ENCODE peak calls at places on chromosomes 3 and 15, in ten cellular contexts. One of them, this sample, is unnamed.
A peak's percentile ranks its signal among the peaks of the same experiment; 100 is the strongest.

GRCh38 chr3:8954938-8955763 is 8.1 kb downstream of the RAD18 start:
- DNase-seq in left ventricle myocardium inferior: no peak
- DNase-seq in upper lobe of right lung: no peak
- DNase-seq in endodermal cell: no peak
- DNase-seq in IMR-90: peak; percentile 62
- DNase-seq in brain microvascular endothelial cell: peak; percentile 80
- DNase-seq in aorta: no peak
- DNase-seq in adrenal gland: no peak
- DNase-seq in cardiac muscle cell: peak; percentile 71
- DNase-seq in H1: no peak
- DNase-seq in this sample: no peak

GRCh38 chr15:78968114-78968513 is 23.3 kb upstream of the CTSH start:
- DNase-seq in adrenal gland: no peak
- DNase-seq in cardiac muscle cell: no peak
- DNase-seq in H1: no peak
- DNase-seq in upper lobe of right lung: no peak
- DNase-seq in brain microvascular endothelial cell: no peak
- DNase-seq in aorta: no peak
- DNase-seq in IMR-90: no peak
- DNase-seq in endodermal cell: no peak
- DNase-seq in left ventricle myocardium inferior: no peak
- DNase-seq in this sample: no peak

GRCh38 chr3:146539315-146539714 is 5.1 kb downstream of the PLSCR1 start:
- DNase-seq in cardiac muscle cell: no peak
- DNase-seq in H1: no peak
- DNase-seq in upper lobe of right lung: no peak
- DNase-seq in IMR-90: no peak
- DNase-seq in left ventricle myocardium inferior: no peak
- DNase-seq in adrenal gland: no peak
- DNase-seq in aorta: no peak
- DNase-seq in endodermal cell: no peak
- DNase-seq in brain microvascular endothelial cell: no peak
- DNase-seq in this sample: peak; percentile 17

GRCh38 chr3:134143828-134144390 is 106.8 kb downstream of the RYK start:
- DNase-seq in IMR-90: no peak
- DNase-seq in endodermal cell: no peak
- DNase-seq in aorta: no peak
- DNase-seq in cardiac muscle cell: no peak
- DNase-seq in brain microvascular endothelial cell: no peak
- DNase-seq in left ventricle myocardium inferior: no peak
- DNase-seq in H1: no peak
- DNase-seq in adrenal gland: no peak
- DNase-seq in upper lobe of right lung: no peak
- DNase-seq in this sample: no peak

GRCh38 chr3:184737641-184738518 is 26.0 kb upstream of the MAGEF1 start:
- DNase-seq in H1: peak; percentile 37
- DNase-seq in adrenal gland: peak; percentile 50
- DNase-seq in left ventricle myocardium inferior: no peak
- DNase-seq in IMR-90: peak; percentile 72
- DNase-seq in upper lobe of right lung: no peak
- DNase-seq in aorta: no peak
- DNase-seq in brain microvascular endothelial cell: peak; percentile 77
- DNase-seq in cardiac muscle cell: peak; percentile 85
- DNase-seq in endodermal cell: peak; percentile 45
- DNase-seq in this sample: no peak

GRCh38 chr3:81425198-81425868 is 336.1 kb downstream of the GBE1 start:
- DNase-seq in aorta: no peak
- DNase-seq in brain microvascular endothelial cell: peak; percentile 31
- DNase-seq in H1: no peak
- DNase-seq in IMR-90: peak; percentile 1
- DNase-seq in upper lobe of right lung: no peak
- DNase-seq in cardiac muscle cell: peak; percentile 59
- DNase-seq in left ventricle myocardium inferior: no peak
- DNase-seq in adrenal gland: no peak
- DNase-seq in endodermal cell: peak; percentile 52
- DNase-seq in this sample: no peak

GRCh38 chr15:28260722-28261121 is 61.3 kb downstream of the HERC2 start:
- DNase-seq in IMR-90: no peak
- DNase-seq in endodermal cell: peak; percentile 58
- DNase-seq in H1: no peak
- DNase-seq in upper lobe of right lung: no peak
- DNase-seq in adrenal gland: no peak
- DNase-seq in left ventricle myocardium inferior: peak; percentile 52
- DNase-seq in aorta: no peak
- DNase-seq in brain microvascular endothelial cell: no peak
- DNase-seq in cardiac muscle cell: no peak
- DNase-seq in this sample: no peak

GRCh38 chr3:141227752-141228151 is 3.9 kb upstream of the PXYLP1 start:
- DNase-seq in upper lobe of right lung: no peak
- DNase-seq in cardiac muscle cell: peak; percentile 66
- DNase-seq in brain microvascular endothelial cell: peak; percentile 42
- DNase-seq in endodermal cell: no peak
- DNase-seq in left ventricle myocardium inferior: no peak
- DNase-seq in aorta: no peak
- DNase-seq in adrenal gland: no peak
- DNase-seq in IMR-90: peak; percentile 80
- DNase-seq in H1: no peak
- DNase-seq in this sample: no peak

DNA sequence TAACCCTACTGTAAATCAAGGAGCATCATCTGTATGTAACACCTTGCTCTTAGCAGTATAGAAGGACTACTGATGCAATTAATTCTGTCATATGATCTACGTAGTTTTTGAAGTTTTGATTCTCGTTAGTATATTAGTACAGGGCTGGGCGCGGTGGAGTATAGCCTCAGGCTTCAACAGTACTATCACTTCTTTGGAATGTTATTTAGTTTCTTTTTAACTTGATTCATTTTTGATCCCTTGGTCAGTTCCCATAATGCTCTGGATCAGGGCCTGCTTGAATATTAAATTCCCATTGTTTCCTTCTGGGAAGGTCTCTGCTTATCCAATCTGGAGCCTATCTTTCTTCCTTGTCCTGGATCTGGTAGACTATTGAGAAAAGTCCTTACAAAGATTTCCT is 23.9 kb upstream of the AP4E1 start:
- DNase-seq in IMR-90: peak; percentile 61
- DNase-seq in cardiac muscle cell: no peak
- DNase-seq in endodermal cell: no peak
- DNase-seq in left ventricle myocardium inferior: no peak
- DNase-seq in H1: no peak
- DNase-seq in upper lobe of right lung: no peak
- DNase-seq in aorta: no peak
- DNase-seq in brain microvascular endothelial cell: peak; percentile 25
- DNase-seq in adrenal gland: no peak
- DNase-seq in this sample: no peak
- H3K27ac ChIP-seq in IMR-90: no peak overlapping the region
- H3K27ac ChIP-seq in cardiac muscle cell: no peak overlapping the region
- H3K27ac ChIP-seq in endodermal cell: no peak overlapping the region
- H3K27ac ChIP-seq in left ventricle myocardium inferior: no peak overlapping the region
- H3K27ac ChIP-seq in H1: no peak overlapping the region
- H3K27ac ChIP-seq in upper lobe of right lung: peak overlapping the region; percentile 81
- H3K27ac ChIP-seq in aorta: no peak overlapping the region
- H3K27ac ChIP-seq in brain microvascular endothelial cell: peak overlapping the region; percentile 95
- H3K27ac ChIP-seq in adrenal gland: no peak overlapping the region
- H3K27ac ChIP-seq in this sample: peak overlapping the region; percentile 43

GRCh38 chr3:14131134-14131533 is 6.3 kb downstream of the TMEM43 start:
- DNase-seq in adrenal gland: no peak
- DNase-seq in brain microvascular endothelial cell: no peak
- DNase-seq in H1: no peak
- DNase-seq in left ventricle myocardium inferior: no peak
- DNase-seq in aorta: no peak
- DNase-seq in endodermal cell: no peak
- DNase-seq in upper lobe of right lung: no peak
- DNase-seq in IMR-90: no peak
- DNase-seq in cardiac muscle cell: no peak
- DNase-seq in this sample: no peak

GRCh38 chr3:14130707-14131106 is 5.9 kb downstream of the TMEM43 start:
- DNase-seq in adrenal gland: no peak
- DNase-seq in aorta: no peak
- DNase-seq in IMR-90: no peak
- DNase-seq in H1: no peak
- DNase-seq in brain microvascular endothelial cell: no peak
- DNase-seq in upper lobe of right lung: no peak
- DNase-seq in left ventricle myocardium inferior: no peak
- DNase-seq in cardiac muscle cell: no peak
- DNase-seq in endodermal cell: no peak
- DNase-seq in this sample: no peak

GRCh38 chr3:14132120-14132519 is 7.3 kb downstream of the TMEM43 start:
- DNase-seq in endodermal cell: no peak
- DNase-seq in upper lobe of right lung: no peak
- DNase-seq in aorta: no peak
- DNase-seq in H1: no peak
- DNase-seq in cardiac muscle cell: no peak
- DNase-seq in brain microvascular endothelial cell: no peak
- DNase-seq in IMR-90: no peak
- DNase-seq in left ventricle myocardium inferior: no peak
- DNase-seq in adrenal gland: no peak
- DNase-seq in this sample: no peak

GRCh38 chr3:14128724-14129123 is 3.9 kb downstream of the TMEM43 start:
- DNase-seq in upper lobe of right lung: no peak
- DNase-seq in cardiac muscle cell: no peak
- DNase-seq in aorta: no peak
- DNase-seq in adrenal gland: no peak
- DNase-seq in brain microvascular endothelial cell: no peak
- DNase-seq in H1: no peak
- DNase-seq in IMR-90: no peak
- DNase-seq in left ventricle myocardium inferior: no peak
- DNase-seq in endodermal cell: no peak
- DNase-seq in this sample: no peak

DNA sequence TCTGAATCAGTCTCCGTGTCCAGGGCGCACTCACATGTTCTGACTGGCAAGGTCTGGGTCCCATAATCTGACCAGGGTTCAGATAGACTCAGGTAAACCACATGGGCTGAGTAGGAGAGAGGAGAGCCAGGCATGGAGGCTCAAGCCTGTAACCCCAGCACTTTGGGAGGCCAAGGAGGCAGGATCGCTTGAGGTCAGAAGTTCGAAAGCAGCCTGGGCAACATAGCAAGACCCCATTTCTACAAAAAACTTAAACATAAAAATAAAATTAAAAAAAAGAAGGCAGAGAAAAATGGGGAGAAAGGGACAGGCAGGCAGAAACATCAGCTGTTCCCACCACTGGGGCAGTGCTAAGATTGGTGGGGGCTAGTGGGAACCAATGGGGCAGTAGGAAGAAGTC is 5.4 kb downstream of the TMEM43 start:
- DNase-seq in upper lobe of right lung: no peak
- DNase-seq in aorta: no peak
- DNase-seq in IMR-90: no peak
- DNase-seq in H1: no peak
- DNase-seq in adrenal gland: no peak
- DNase-seq in endodermal cell: no peak
- DNase-seq in left ventricle myocardium inferior: no peak
- DNase-seq in brain microvascular endothelial cell: no peak
- DNase-seq in cardiac muscle cell: no peak
- DNase-seq in this sample: no peak
- H3K36me3 ChIP-seq in upper lobe of right lung: peaks cover 60% of the 10 kb centered on the region
- H3K36me3 ChIP-seq in aorta: peaks cover 16% of the 10 kb centered on the region
- H3K36me3 ChIP-seq in IMR-90: peaks cover 69% of the 10 kb centered on the region
- H3K36me3 ChIP-seq in H1: peaks cover 22% of the 10 kb centered on the region
- H3K36me3 ChIP-seq in adrenal gland: peaks cover 60% of the 10 kb centered on the region
- H3K36me3 ChIP-seq in endodermal cell: peaks cover 83% of the 10 kb centered on the region
- H3K36me3 ChIP-seq in left ventricle myocardium inferior: peaks cover 77% of the 10 kb centered on the region
- H3K36me3 ChIP-seq in brain microvascular endothelial cell: peaks cover 64% of the 10 kb centered on the region
- H3K36me3 ChIP-seq in cardiac muscle cell: peaks cover 39% of the 10 kb centered on the region
- H3K36me3 ChIP-seq in this sample: no peaks in the 10 kb centered on the region

GRCh38 chr3:136728918-136729317 is 23.3 kb downstream of the STAG1 start:
- DNase-seq in endodermal cell: peak; percentile 58
- DNase-seq in adrenal gland: no peak
- DNase-seq in upper lobe of right lung: no peak
- DNase-seq in aorta: no peak
- DNase-seq in IMR-90: peak; percentile 67
- DNase-seq in brain microvascular endothelial cell: peak; percentile 78
- DNase-seq in cardiac muscle cell: peak; percentile 76
- DNase-seq in left ventricle myocardium inferior: no peak
- DNase-seq in H1: no peak
- DNase-seq in this sample: no peak
- H3K27ac ChIP-seq in endodermal cell: no peak overlapping the region
- H3K27ac ChIP-seq in adrenal gland: no peak overlapping the region
- H3K27ac ChIP-seq in upper lobe of right lung: no peak overlapping the region
- H3K27ac ChIP-seq in aorta: no peak overlapping the region
- H3K27ac ChIP-seq in IMR-90: peak overlapping the region; percentile 48
- H3K27ac ChIP-seq in brain microvascular endothelial cell: peak overlapping the region; percentile 39
- H3K27ac ChIP-seq in cardiac muscle cell: no peak overlapping the region
- H3K27ac ChIP-seq in left ventricle myocardium inferior: no peak overlapping the region
- H3K27ac ChIP-seq in H1: no peak overlapping the region
- H3K27ac ChIP-seq in this sample: peak overlapping the region; percentile 49

DNA sequence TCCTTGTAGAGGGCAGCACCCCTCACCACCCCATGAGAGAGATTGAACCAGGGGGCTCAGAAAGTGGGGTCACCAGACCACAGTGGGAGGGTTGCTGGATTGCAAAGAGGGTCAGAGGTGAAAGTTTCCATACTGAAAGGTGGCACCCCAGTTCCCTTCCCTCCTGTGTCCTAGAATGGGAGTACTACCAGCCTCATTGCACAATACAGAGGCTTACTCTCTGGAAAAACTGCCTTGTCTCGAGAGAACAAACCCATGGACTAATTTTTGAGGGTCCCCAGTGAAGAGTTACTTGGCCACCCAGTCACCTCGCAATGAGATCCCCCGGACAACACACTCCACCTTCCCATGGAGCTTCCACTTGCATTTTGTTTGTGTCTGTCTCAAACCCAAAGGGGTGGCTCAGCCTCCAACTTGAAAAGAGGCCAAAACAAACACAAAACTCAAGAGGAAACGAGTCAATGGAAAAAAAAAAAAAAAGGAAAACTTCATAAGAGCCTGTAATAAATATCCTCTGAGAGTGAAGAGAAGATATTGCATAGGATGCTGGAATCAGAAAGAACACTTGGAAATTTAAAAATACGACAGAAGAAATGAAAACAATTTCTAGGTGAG is 18.6 kb downstream of the MESP2 start:
- DNase-seq in left ventricle myocardium inferior: no peak
- DNase-seq in IMR-90: peak; percentile 70
- DNase-seq in adrenal gland: no peak
- DNase-seq in endodermal cell: no peak
- DNase-seq in aorta: no peak
- DNase-seq in H1: no peak
- DNase-seq in cardiac muscle cell: peak; percentile 89
- DNase-seq in brain microvascular endothelial cell: peak; percentile 48
- DNase-seq in upper lobe of right lung: no peak
- DNase-seq in this sample: no peak
- H3K36me3 ChIP-seq in left ventricle myocardium inferior: peaks cover 12% of the 10 kb centered on the region
- H3K36me3 ChIP-seq in IMR-90: peaks cover 48% of the 10 kb centered on the region
- H3K36me3 ChIP-seq in adrenal gland: no peaks in the 10 kb centered on the region
- H3K36me3 ChIP-seq in endodermal cell: no peaks in the 10 kb centered on the region
- H3K36me3 ChIP-seq in aorta: no peaks in the 10 kb centered on the region
- H3K36me3 ChIP-seq in H1: no peaks in the 10 kb centered on the region
- H3K36me3 ChIP-seq in cardiac muscle cell: no peaks in the 10 kb centered on the region
- H3K36me3 ChIP-seq in brain microvascular endothelial cell: peaks cover 56% of the 10 kb centered on the region
- H3K36me3 ChIP-seq in upper lobe of right lung: no peaks in the 10 kb centered on the region
- H3K36me3 ChIP-seq in this sample: peaks cover 3% of the 10 kb centered on the region